ENCODE peak calls at places on chromosomes 1 and 21, in seven cellular contexts. P, I, T, X, R, F and W are unnamed samples.

GRCh38 chr1:67439277-67440029 is 9.3 kb upstream of the SERBP1 start:
- DNase-seq in P (no peak), T (peak; percentile 17), I (no peak), F (no peak), X (no peak), R (no peak), W (no peak)

GRCh38 chr21:41923641-41924342 is 30.0 kb downstream of the C2CD2 start:
- DNase-seq in I (no peak), T (no peak), P (no peak), F (no peak), R (peak; percentile 90), X (peak; percentile 59), W (no peak)

GRCh38 chr1:32580348-32581017 is 41.3 kb downstream of the ZBTB8A start:
- DNase-seq in X (no peak), P (no peak), R (no peak), T (no peak), I (no peak), F (no peak), W (no peak)

GRCh38 chr1:209875510-209875909 is 47.7 kb downstream of the UTP25 start:
- DNase-seq in R (peak; percentile 85), X (no peak), P (no peak), I (peak; percentile 80), F (no peak), T (peak; percentile 58), W (peak; percentile 13)

GRCh38 chr1:77281491-77282186 is at the start of gene AK5:
- DNase-seq in P (no peak), F (peak; percentile 67), R (peak; percentile 50), T (peak; percentile 30), I (peak; percentile 75), X (peak; percentile 27), W (peak; percentile 42)

GRCh38 chr1:36609241-36610027 is 126.7 kb upstream of the CSF3R start:
- DNase-seq in R (peak; percentile 56), T (peak; percentile 52), F (peak; percentile 80), P (no peak), I (peak; percentile 91), X (no peak), W (peak; percentile 76)

GRCh38 chr1:170085089-170085488 is 10.6 kb upstream of the KIFAP3 start:
- DNase-seq in F (no peak), T (no peak), P (no peak), R (peak; percentile 42), I (no peak), X (no peak), W (no peak)

GRCh38 chr1:166527752-166528151 is 311.5 kb upstream of the POGK start:
- DNase-seq in X (no peak), F (no peak), I (peak; percentile 50), T (no peak), R (no peak), P (no peak), W (no peak)

GRCh38 chr1:78237364-78237916 is 191.7 kb downstream of the GIPC2 start:
- DNase-seq in R (no peak), I (peak; percentile 70), F (no peak), X (no peak), P (no peak), T (no peak), W (no peak)

GRCh38 chr1:94543003-94543402 is 1.4 kb upstream of the F3 start:
- DNase-seq in F (no peak), P (no peak), R (peak; percentile 69), T (no peak), I (no peak), X (no peak), W (no peak)

GRCh38 chr21:44275041-44275440 is 10.6 kb upstream of the AIRE start:
- DNase-seq in I (no peak), T (no peak), P (no peak), F (no peak), R (no peak), X (no peak), W (no peak)

GRCh38 chr1:16145988-16146887 is 9.6 kb downstream of the EPHA2 start:
- DNase-seq in I (peak; percentile 95), R (peak; percentile 92), X (peak; percentile 87), F (peak; percentile 83), T (peak; percentile 88), P (peak; percentile 80), W (peak; percentile 85)

GRCh38 chr1:8026153-8026975 is at the start of gene ERRFI1:
- DNase-seq in T (peak; percentile 93), P (peak; percentile 82), I (peak; percentile 95), F (peak; percentile 96), X (peak; percentile 97), R (peak; percentile 95), W (peak; percentile 95)

GRCh38 chr1:230832466-230832865 is 35.9 kb downstream of the C1orf198 start:
- DNase-seq in T (no peak), F (no peak), X (no peak), P (no peak), I (no peak), R (peak; percentile 34), W (no peak)

GRCh38 chr1:247415423-247416361 is at the start of gene NLRP3:
- DNase-seq in P (no peak), T (no peak), R (peak; percentile 8), F (no peak), I (peak; percentile 20), X (no peak), W (no peak)

GRCh38 chr1:156565519-156565918 is 6.8 kb downstream of the IQGAP3 start:
- DNase-seq in I (no peak), F (no peak), R (no peak), X (no peak), P (no peak), T (no peak), W (no peak)

DNA sequence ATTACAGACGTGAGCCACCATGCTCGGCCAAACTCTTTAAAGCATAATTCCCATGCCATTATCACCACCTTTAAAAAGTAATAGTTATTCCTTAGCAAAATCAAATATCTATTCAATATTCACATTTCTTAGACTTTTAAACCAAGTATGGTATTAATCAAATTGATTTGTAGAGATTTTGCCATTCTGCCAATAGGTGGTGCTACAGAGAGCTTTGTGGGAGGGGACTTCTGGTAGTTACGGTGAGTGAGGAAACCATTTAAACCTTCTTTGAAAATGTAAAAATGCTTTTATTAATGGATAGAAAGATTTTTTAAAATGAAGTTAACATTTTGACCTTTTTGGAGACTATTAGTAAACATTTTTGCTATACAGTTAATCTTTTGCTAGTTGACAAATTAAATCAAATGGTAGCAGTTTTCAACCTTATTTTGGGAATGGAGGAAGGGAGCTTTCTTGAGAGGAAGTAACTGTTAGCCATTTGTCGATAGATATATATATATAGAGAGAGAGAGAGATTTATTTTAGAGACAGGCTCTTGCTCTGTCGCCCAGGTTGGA is 19.3 kb downstream of the IARS2 start:
- DNase-seq in I (peak; percentile 73), F (peak; percentile 47), T (peak; percentile 28), X (no peak), P (no peak), R (peak; percentile 65), W (no peak)
- TF ChIP-seq CTCF in I (peak; percentile 91), F (peak; percentile 31), T (peak; percentile 73), X (no peak), P (peak; percentile 52), R (peak; percentile 65), W (peak; percentile 72)

DNA sequence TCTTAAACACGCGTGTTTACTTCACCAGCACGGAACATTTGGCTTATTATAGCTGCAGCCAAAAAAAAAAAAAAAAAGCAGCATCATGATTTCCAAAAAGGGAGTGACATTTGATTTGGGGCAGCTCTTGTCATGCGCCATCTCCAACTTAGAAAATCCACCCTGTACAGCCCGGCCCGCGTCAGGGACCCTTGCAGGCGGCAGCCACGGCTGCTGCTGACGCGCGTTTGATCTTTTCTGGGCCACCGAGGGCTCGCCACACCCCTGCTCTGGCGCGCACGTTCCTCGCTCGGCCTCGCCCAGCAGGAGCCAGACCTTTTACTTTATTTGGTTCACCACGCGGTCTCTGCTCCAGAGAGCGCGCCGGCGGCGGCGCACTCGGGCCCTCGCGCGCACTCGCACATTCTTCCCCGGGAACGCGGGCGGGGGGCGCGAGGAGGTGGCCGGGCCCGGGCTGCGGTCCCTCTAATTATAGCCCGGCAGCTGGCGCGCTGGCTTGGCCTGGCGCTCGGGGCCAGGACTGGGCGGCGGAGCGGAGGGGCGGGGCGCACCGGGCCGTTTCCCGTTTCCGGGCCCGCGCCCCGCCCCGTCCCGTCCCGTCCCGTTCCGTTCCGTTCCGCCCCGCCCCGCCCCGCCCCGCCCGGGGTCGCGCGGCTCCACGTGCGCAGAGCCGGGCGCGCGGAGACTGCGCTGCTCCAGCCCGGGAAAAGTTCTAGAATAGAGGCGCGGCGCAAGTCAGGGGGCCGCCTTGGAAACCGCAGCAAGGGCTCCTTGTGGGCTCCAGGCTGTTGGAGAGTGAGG is 10.2 kb downstream of the IRF2BP2 start:
- DNase-seq in F (peak; percentile 85), X (peak; percentile 89), T (peak; percentile 73), P (no peak), R (peak; percentile 83), I (peak; percentile 89), W (peak; percentile 84)
- TF ChIP-seq CTCF in F (no peak), X (peak; percentile 23), T (no peak), P (no peak), R (no peak), I (no peak), W (no peak)

DNA sequence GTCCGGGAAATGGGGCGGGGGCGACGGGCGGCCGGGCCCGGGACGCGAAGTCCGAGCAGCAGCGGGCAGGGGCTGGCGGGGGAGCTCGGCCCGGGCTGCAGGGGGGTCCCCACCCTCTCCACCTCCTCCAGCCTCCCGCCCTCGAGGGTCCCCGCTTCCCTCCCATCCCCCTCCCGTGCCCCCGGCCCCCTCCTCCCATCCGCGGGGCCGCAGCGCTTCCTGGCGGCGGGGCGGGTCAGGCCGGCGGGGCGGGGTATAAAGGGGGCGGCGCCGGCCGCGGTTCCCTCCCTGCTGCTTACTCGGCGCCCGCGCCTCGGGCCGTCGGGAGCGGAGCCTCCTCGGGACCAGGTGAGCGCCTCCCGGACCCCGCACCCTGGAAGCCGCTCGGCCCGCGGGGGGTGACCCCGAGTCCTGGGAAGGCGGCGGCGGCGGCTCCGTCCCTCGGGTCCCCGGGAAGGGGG is at the start of gene COL6A2:
- DNase-seq in P (no peak), R (peak; percentile 58), X (peak; percentile 87), T (no peak), I (peak; percentile 85), F (peak; percentile 77), W (peak; percentile 76)
- TF ChIP-seq CTCF in P (peak; percentile 18), R (no peak), X (peak; percentile 16), T (peak; percentile 71), I (no peak), F (no peak), W (peak; percentile 37)

DNA sequence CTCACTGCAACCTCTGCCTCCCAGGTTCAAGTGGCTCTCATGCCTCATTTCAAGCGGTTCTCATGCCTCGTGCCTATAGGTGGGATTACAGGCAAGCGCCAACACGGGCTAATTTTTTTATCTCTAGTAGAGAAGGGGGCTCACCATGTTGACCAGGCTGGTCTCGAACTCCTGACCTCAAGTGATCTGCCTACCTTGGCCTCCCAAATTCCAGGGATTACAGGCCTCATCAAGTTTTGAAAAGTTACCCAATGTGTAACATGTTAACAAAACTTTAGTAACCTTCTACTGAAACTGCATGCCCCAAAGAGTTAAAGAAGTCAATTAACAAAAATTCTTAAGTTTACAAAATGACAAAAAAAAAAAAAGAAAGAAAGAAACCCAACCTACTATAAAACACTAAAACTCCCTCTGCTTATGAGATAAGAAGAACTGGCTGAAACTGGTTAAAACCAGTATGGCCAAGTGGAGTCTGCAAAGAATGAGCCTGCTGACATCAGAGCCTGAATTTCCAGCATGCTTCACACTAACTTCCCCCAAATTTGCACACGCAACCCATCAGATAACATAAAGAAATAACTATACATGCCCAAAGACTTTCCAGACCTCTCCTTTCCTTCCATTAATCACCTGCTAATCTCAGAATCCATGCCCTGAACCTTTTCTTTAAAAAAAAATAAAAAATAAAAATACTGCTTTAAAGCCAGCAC is 25.5 kb upstream of the PSMG1 start:
- DNase-seq in T (no peak), F (no peak), R (no peak), I (peak; percentile 18), X (no peak), P (no peak), W (no peak)
- TF ChIP-seq CTCF in T (no peak), F (no peak), R (no peak), I (no peak), X (no peak), P (no peak), W (no peak)

GRCh38 chr1:192954705-192955265 is 104.4 kb downstream of the UCHL5 start:
- DNase-seq in X (no peak), F (no peak), P (no peak), I (no peak), R (peak; percentile 56), T (no peak), W (no peak)
- TF ChIP-seq CTCF in X (no peak), F (no peak), P (no peak), I (no peak), R (no peak), T (no peak), W (no peak)